ENCODE peak calls at places on chromosome 17, in six cellular contexts. A, C, P, D, F and G are unnamed samples.

GRCh38 chr17:60354223-60354622 is 37.7 kb downstream of the USP32 start:
- DNase-seq in C (no peak), D (no peak), P (no peak), F (peak), A (peak), G (no peak)

GRCh38 chr17:28057731-28058246 is 15.3 kb downstream of the NLK start:
- DNase-seq in D (no peak), C (no peak), P (peak), F (peak), A (peak), G (no peak)

GRCh38 chr17:6468051-6468790 is 24.0 kb downstream of the PIMREG start:
- DNase-seq in P (no peak), A (no peak), D (no peak), C (no peak), F (no peak), G (no peak)

GRCh38 chr17:82003411-82004381 is 19.0 kb downstream of the CENPX start:
- DNase-seq in C (no peak), P (peak), F (peak), A (peak), D (no peak), G (peak)

GRCh38 chr17:31211352-31212012 is 85.6 kb downstream of the OMG start:
- DNase-seq in A (peak), P (no peak), C (no peak), D (no peak), F (peak), G (no peak)

GRCh38 chr17:49556183-49556943 is 19.3 kb upstream of the NXPH3 start:
- DNase-seq in C (peak), A (peak), D (peak), P (peak), F (peak), G (no peak)

GRCh38 chr17:57281887-57282653 is 25.7 kb downstream of the MSI2 start:
- DNase-seq in A (no peak), F (no peak), D (no peak), C (no peak), P (no peak), G (no peak)

GRCh38 chr17:3035256-3035967 is 28.0 kb downstream of the OR1D5 start:
- DNase-seq in A (no peak), F (no peak), D (no peak), P (no peak), C (no peak), G (no peak)

GRCh38 chr17:49219987-49220386 is 9.5 kb downstream of the ABI3 start:
- DNase-seq in C (no peak), P (no peak), F (no peak), D (no peak), A (no peak), G (no peak)

GRCh38 chr17:38881600-38882191 is 11.8 kb downstream of the LASP1 start:
- DNase-seq in C (peak), F (peak), D (no peak), P (no peak), A (peak), G (no peak)

GRCh38 chr17:2186937-2187336 is 116.6 kb downstream of the SMG6 start:
- DNase-seq in P (no peak), A (no peak), C (no peak), F (no peak), D (no peak), G (no peak)

GRCh38 chr17:74303300-74303699 is 22.7 kb upstream of the KIF19 start:
- DNase-seq in A (no peak), P (no peak), D (no peak), F (no peak), C (no peak), G (no peak)

GRCh38 chr17:58324409-58325288 is 3.9 kb downstream of the TSPOAP1 start:
- DNase-seq in A (peak), F (peak), C (no peak), D (no peak), P (peak), G (peak)

GRCh38 chr17:64063766-64064224 is 43.4 kb upstream of the ICAM2 start:
- DNase-seq in D (peak), A (peak), P (peak), C (peak), F (peak), G (peak)

GRCh38 chr17:9241371-9241712 is 220.0 kb downstream of the NTN1 start:
- DNase-seq in P (no peak), A (no peak), D (no peak), F (peak), C (no peak), G (no peak)

GRCh38 chr17:57636985-57637667 is 108.0 kb downstream of the CCDC182 start:
- DNase-seq in D (no peak), C (no peak), F (no peak), A (peak), P (no peak), G (no peak)

GRCh38 chr17:37774508-37774907 is 29.6 kb upstream of the HNF1B start:
- DNase-seq in A (no peak), F (no peak), D (no peak), C (no peak), P (no peak), G (no peak)

GRCh38 chr17:70622382-70623260 is 453.3 kb downstream of the KCNJ2 start:
- DNase-seq in P (peak), A (peak), C (peak), F (peak), D (peak), G (peak)

GRCh38 chr17:34146440-34147043 is 108.5 kb upstream of the CCL2 start:
- DNase-seq in F (no peak), A (no peak), C (peak), P (peak), D (peak), G (peak)

GRCh38 chr17:4533522-4534502 is 21.4 kb downstream of the MYBBP1A start:
- DNase-seq in A (no peak), F (no peak), C (no peak), D (no peak), P (no peak), G (no peak)

GRCh38 chr17:64709481-64709880 is 47.4 kb upstream of the SMURF2 start:
- DNase-seq in A (no peak), P (no peak), C (no peak), D (no peak), F (peak), G (no peak)

GRCh38 chr17:13395872-13396271 is 205.9 kb downstream of the HS3ST3A1 start:
- DNase-seq in C (no peak), P (no peak), D (no peak), A (no peak), F (no peak), G (no peak)

GRCh38 chr17:60743812-60744211 is 66.2 kb downstream of the BCAS3 start:
- DNase-seq in C (no peak), P (peak), D (no peak), A (peak), F (no peak), G (no peak)

GRCh38 chr17:18163528-18163927 is 20.1 kb upstream of the ALKBH5 start:
- DNase-seq in P (no peak), C (no peak), D (no peak), F (no peak), A (no peak), G (no peak)

GRCh38 chr17:59007995-59008394 is 98.7 kb downstream of the TRIM37 start:
- DNase-seq in A (no peak), C (no peak), F (no peak), P (no peak), D (no peak), G (no peak)

GRCh38 chr17:3026856-3027751 is 36.3 kb downstream of the OR1D5 start:
- DNase-seq in C (peak), D (no peak), A (no peak), P (no peak), F (no peak), G (no peak)

GRCh38 chr17:80106751-80107150 is 5.4 kb downstream of the GAA start:
- DNase-seq in F (no peak), C (no peak), P (no peak), A (no peak), D (no peak), G (no peak)

GRCh38 chr17:61048398-61049106 is 351.1 kb upstream of the TBX2 start:
- DNase-seq in P (no peak), F (peak), A (no peak), C (no peak), D (no peak), G (no peak)

GRCh38 chr17:57154896-57155295 is 69.8 kb downstream of the AKAP1 start:
- DNase-seq in A (no peak), F (no peak), C (no peak), P (no peak), D (no peak), G (no peak)

GRCh38 chr17:83091257-83092141 is 12.1 kb downstream of the METRNL start:
- DNase-seq in C (no peak), P (no peak), F (no peak), A (no peak), D (no peak), G (no peak)

GRCh38 chr17:83088451-83089321 is 9.3 kb downstream of the METRNL start:
- DNase-seq in D (no peak), C (no peak), A (no peak), F (no peak), P (no peak), G (no peak)

GRCh38 chr17:83092186-83092585 is 12.8 kb downstream of the METRNL start:
- DNase-seq in C (no peak), A (no peak), D (no peak), P (no peak), F (no peak), G (no peak)

GRCh38 chr17:83089322-83090156 is 10.1 kb downstream of the METRNL start:
- DNase-seq in F (no peak), D (no peak), A (no peak), C (no peak), P (no peak), G (no peak)

GRCh38 chr17:83090424-83091256 is 11.2 kb downstream of the METRNL start:
- DNase-seq in F (no peak), A (no peak), P (no peak), D (no peak), C (no peak), G (no peak)
- H3K18ac ChIP-seq in F (no peak), A (no peak), P (no peak), D (peak), C (no peak), G (no peak)

GRCh38 chr17:73064084-73064938 is 28.2 kb downstream of the SLC39A11 start:
- DNase-seq in P (no peak), A (no peak), D (no peak), F (peak), C (no peak), G (no peak)
- H2BK5ac ChIP-seq in P (no peak), A (no peak), D (no peak), F (no peak), C (no peak), G (no peak)

GRCh38 chr17:42555122-42555622 is 2.4 kb downstream of the HSD17B1 start:
- DNase-seq in C (no peak), P (no peak), A (no peak), F (no peak), D (no peak), G (no peak)

GRCh38 chr17:42553161-42553818 is 567 bp downstream of the HSD17B1 start:
- DNase-seq in P (peak), F (peak), C (peak), D (no peak), A (no peak), G (no peak)

GRCh38 chr17:42548993-42549755 is 3.5 kb upstream of the HSD17B1 start:
- DNase-seq in A (no peak), D (no peak), P (no peak), C (no peak), F (no peak), G (no peak)

GRCh38 chr17:42554250-42555121 is 1.8 kb downstream of the HSD17B1 start:
- DNase-seq in F (peak), D (peak), A (peak), P (peak), C (peak), G (peak)

GRCh38 chr17:42553866-42554249 is 1.1 kb downstream of the HSD17B1 start:
- DNase-seq in P (no peak), C (no peak), D (no peak), F (no peak), A (no peak), G (no peak)
- H3K18ac ChIP-seq in P (peak), C (no peak), D (peak), F (peak), A (no peak), G (peak)

DNA sequence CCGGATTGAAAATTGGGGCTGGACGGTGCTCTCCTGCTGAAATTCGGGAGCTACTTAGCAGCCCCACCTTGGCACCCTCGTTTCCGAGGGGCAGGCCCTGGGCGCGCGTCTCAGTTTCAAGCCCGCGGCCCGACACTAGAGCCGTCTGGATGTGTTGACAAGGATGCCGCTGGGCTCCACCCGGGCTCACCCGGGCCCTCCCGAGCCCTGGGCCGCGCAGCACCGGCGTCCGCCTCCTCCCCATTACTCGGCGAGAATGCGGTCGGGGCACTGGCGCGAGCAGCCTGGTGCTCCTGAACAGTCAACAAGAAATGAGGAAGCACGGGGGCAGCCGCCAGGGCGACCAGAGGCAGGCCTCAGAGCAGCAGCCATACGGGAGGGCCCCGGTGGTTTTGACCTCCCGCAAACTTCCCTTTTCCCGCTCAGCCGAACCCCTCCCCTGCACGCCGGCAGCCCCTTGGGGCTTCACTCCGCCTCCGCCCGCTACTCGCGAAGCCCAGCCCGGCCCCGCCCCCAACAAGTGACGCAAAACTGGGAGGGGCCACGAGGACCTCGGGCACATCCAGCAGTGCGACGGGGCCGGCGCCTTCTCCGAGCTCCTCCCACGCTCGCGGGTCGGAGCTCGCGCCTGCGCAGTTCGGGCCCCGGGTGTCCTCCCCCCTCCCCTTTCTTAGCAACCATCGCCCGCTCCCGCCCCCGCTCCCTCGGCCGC is 447 bp upstream of the SEC14L1 start:
- DNase-seq in F (peak), P (peak), D (peak), A (peak), C (peak), G (peak)
- H2BK5ac ChIP-seq in F (peak), P (no peak), D (peak), A (peak), C (no peak), G (peak)

GRCh38 chr17:76384987-76385891 is 830 bp downstream of the SPHK1 start:
- DNase-seq in A (peak), D (peak), C (peak), F (peak), P (peak), G (no peak)
- H3K18ac ChIP-seq in A (no peak), D (peak), C (no peak), F (peak), P (peak), G (peak)